ENCODE peak calls at places on chromosomes 13 and 19, in eight cellular contexts. A is nucleus accumbens; X is dermis microvascular lymphatic vessel endothelial cell; F is stimulated activated CD8-positive, alpha-beta memory T cell treated with anti-CD3 and anti-CD28 coated beads, Interleukin-4, amount 100 ng/mL, for 1 hour; S is GM03348; T is stimulated activated CD4-positive, alpha-beta T cell treated with anti-CD3 and anti-CD28 coated beads, Interleukin-1b, Interleukin-23, amount 100 ng/mL, for 24 hours; B is mesothelial cell of epicardium; C is HCEC 1CT. E is an unnamed sample.

GRCh38 chr19:4754248-4754647 is 30.6 kb upstream of the DPP9 start:
- DNase-seq in S (no peak), B (no peak), F (no peak), T (no peak), C (no peak), X (no peak), A (no peak), E (no peak)

GRCh38 chr19:2044709-2045500 is 6.1 kb downstream of the MKNK2 start:
- DNase-seq in S (no peak), X (no peak), T (no peak), B (no peak), C (no peak), A (no peak), F (no peak), E (no peak)

GRCh38 chr13:93108111-93108581 is 118.5 kb upstream of the GPC6 start:
- DNase-seq in X (no peak), F (no peak), C (no peak), B (no peak), T (no peak), S (no peak), A (no peak), E (no peak)

GRCh38 chr19:48630289-48631036 is 6.7 kb downstream of the DBP start:
- DNase-seq in X (no peak), S (no peak), T (no peak), B (peak), A (peak), F (no peak), C (no peak), E (no peak)

GRCh38 chr19:15288146-15288963 is 44.0 kb downstream of the BRD4 start:
- DNase-seq in T (no peak), S (peak), A (peak), F (no peak), C (no peak), X (no peak), B (no peak), E (no peak)

GRCh38 chr13:74795526-74795925 is 661.3 kb upstream of the KLF12 start:
- DNase-seq in X (no peak), A (no peak), B (no peak), C (no peak), S (no peak), F (no peak), T (no peak), E (no peak)

GRCh38 chr13:28138756-28139470 is 568 bp downstream of the PAN3 start:
- DNase-seq in X (peak), F (peak), C (no peak), S (peak), A (peak), B (peak), T (peak), E (peak)

GRCh38 chr19:16846901-16847300 is 17.7 kb downstream of the SIN3B start:
- DNase-seq in A (no peak), T (no peak), B (no peak), X (no peak), C (no peak), F (no peak), S (no peak), E (no peak)

GRCh38 chr13:97238883-97239282 is 16.8 kb downstream of the MBNL2 start:
- DNase-seq in S (no peak), C (no peak), B (no peak), F (no peak), A (no peak), X (no peak), T (no peak), E (no peak)

GRCh38 chr13:112686364-112686763 is 3.5 kb upstream of the ATP11A start:
- DNase-seq in C (peak), B (no peak), A (no peak), S (no peak), F (no peak), X (no peak), T (no peak), E (no peak)

GRCh38 chr19:30887042-30887441 is 462.2 kb downstream of the TSHZ3 start:
- DNase-seq in F (no peak), A (no peak), B (peak), T (no peak), X (no peak), C (no peak), S (no peak), E (no peak)

GRCh38 chr19:45569619-45570421 is 14.8 kb downstream of the OPA3 start:
- DNase-seq in F (peak), T (peak), X (no peak), B (no peak), A (peak), S (peak), C (peak), E (no peak)

GRCh38 chr19:1698636-1699035 is 46.2 kb upstream of the TCF3 start:
- DNase-seq in A (no peak), C (no peak), S (no peak), B (no peak), F (no peak), X (no peak), T (no peak), E (no peak)

GRCh38 chr19:49390131-49390977 is 2.3 kb downstream of the KASH5 start:
- DNase-seq in B (no peak), C (no peak), A (no peak), X (no peak), T (no peak), F (no peak), S (no peak), E (no peak)

GRCh38 chr19:38304866-38305429 is 897 bp downstream of the C19orf33 start:
- DNase-seq in X (peak), S (no peak), C (no peak), F (no peak), A (no peak), B (no peak), T (no peak), E (no peak)

E was measured in HT1080.